ENCODE peak calls at places on chromosome 21, in four cellular contexts. One of them, this sample, is unnamed.
A peak's percentile ranks its signal among the peaks of the same experiment; 100 is the strongest.

GRCh38 chr21:32750405-32750804 is 21.1 kb downstream of the PAXBP1 start:
- DNase-seq in thoracic aorta: no peak
- DNase-seq in GM13976: no peak
- DNase-seq in upper lobe of right lung: no peak
- DNase-seq in this sample: no peak

GRCh38 chr21:45299864-45300785 is 12.4 kb upstream of the POFUT2 start:
- DNase-seq in thoracic aorta: no peak
- DNase-seq in GM13976: no peak
- DNase-seq in upper lobe of right lung: peak; percentile 57
- DNase-seq in this sample: peak; percentile 81

GRCh38 chr21:40757366-40757765 is 89.6 kb downstream of the DSCAM start:
- DNase-seq in thoracic aorta: no peak
- DNase-seq in GM13976: no peak
- DNase-seq in upper lobe of right lung: no peak
- DNase-seq in this sample: no peak

GRCh38 chr21:41156128-41156527 is 11.8 kb upstream of the BACE2 start:
- DNase-seq in thoracic aorta: no peak
- DNase-seq in GM13976: no peak
- DNase-seq in upper lobe of right lung: no peak
- DNase-seq in this sample: no peak

GRCh38 chr21:31418355-31419001 is 74.4 kb upstream of the TIAM1 start:
- DNase-seq in thoracic aorta: no peak
- DNase-seq in GM13976: no peak
- DNase-seq in upper lobe of right lung: no peak
- DNase-seq in this sample: no peak

GRCh38 chr21:15520811-15521643 is 208.8 kb upstream of the USP25 start:
- DNase-seq in thoracic aorta: no peak
- DNase-seq in GM13976: no peak
- DNase-seq in upper lobe of right lung: no peak
- DNase-seq in this sample: no peak

GRCh38 chr21:29481641-29482040 is 182.9 kb downstream of the BACH1 start:
- DNase-seq in thoracic aorta: no peak
- DNase-seq in GM13976: no peak
- DNase-seq in upper lobe of right lung: no peak
- DNase-seq in this sample: peak; percentile 45

GRCh38 chr21:45513003-45513706 is 29.1 kb downstream of the SLC19A1 start:
- DNase-seq in thoracic aorta: no peak
- DNase-seq in GM13976: no peak
- DNase-seq in upper lobe of right lung: peak; percentile 82
- DNase-seq in this sample: no peak

GRCh38 chr21:30337644-30338170 is at the start of gene KRTAP27-1:
- DNase-seq in thoracic aorta: no peak
- DNase-seq in GM13976: no peak
- DNase-seq in upper lobe of right lung: no peak
- DNase-seq in this sample: no peak

GRCh38 chr21:46098303-46099141 is 610 bp downstream of the COL6A2 start:
- DNase-seq in thoracic aorta: peak; percentile 0
- DNase-seq in GM13976: peak; percentile 41
- DNase-seq in upper lobe of right lung: peak; percentile 64
- DNase-seq in this sample: no peak

GRCh38 chr21:44773291-44773932 is 28.2 kb downstream of the UBE2G2 start:
- DNase-seq in thoracic aorta: no peak
- DNase-seq in GM13976: no peak
- DNase-seq in upper lobe of right lung: peak; percentile 49
- DNase-seq in this sample: no peak

GRCh38 chr21:33492571-33492970 is 1.1 kb upstream of the DNAJC28 start:
- DNase-seq in thoracic aorta: no peak
- DNase-seq in GM13976: no peak
- DNase-seq in upper lobe of right lung: no peak
- DNase-seq in this sample: peak; percentile 89

GRCh38 chr21:34846601-34847112 is 177.9 kb downstream of the CLIC6 start:
- DNase-seq in thoracic aorta: no peak
- DNase-seq in GM13976: no peak
- DNase-seq in upper lobe of right lung: peak; percentile 70
- DNase-seq in this sample: peak; percentile 58

GRCh38 chr21:15679630-15680029 is 50.2 kb upstream of the USP25 start:
- DNase-seq in thoracic aorta: no peak
- DNase-seq in GM13976: no peak
- DNase-seq in upper lobe of right lung: no peak
- DNase-seq in this sample: no peak

GRCh38 chr21:39125752-39126485 is 57.3 kb downstream of the PSMG1 start:
- DNase-seq in thoracic aorta: no peak
- DNase-seq in GM13976: peak; percentile 56
- DNase-seq in upper lobe of right lung: no peak
- DNase-seq in this sample: peak; percentile 87